ENCODE peak calls at places on chromosome 14, in ten cellular contexts. P, L, I, Q, Y, U, Z, S, K and C are unnamed samples.

GRCh38 chr14:80465541-80466220 is 254.4 kb upstream of the DIO2 start:
- DNase-seq in P (no peak), L (no peak), I (no peak), Q (no peak), Y (no peak), U (peak; percentile 17), Z (no peak), S (no peak), K (no peak), C (no peak)

GRCh38 chr14:22614240-22614799 is 16.2 kb downstream of the ABHD4 start:
- DNase-seq in P (no peak), L (no peak), I (no peak), Q (peak; percentile 100), Y (no peak), U (peak; percentile 83), Z (peak; percentile 43), S (no peak), K (no peak), C (no peak)

GRCh38 chr14:65190312-65190711 is 88.0 kb upstream of the MAX start:
- DNase-seq in P (no peak), L (no peak), I (no peak), Q (no peak), Y (no peak), U (no peak), Z (no peak), S (no peak), K (no peak), C (no peak)

GRCh38 chr14:51401756-51402155 is 161.7 kb downstream of the TMX1 start:
- DNase-seq in P (peak; percentile 45), L (no peak), I (no peak), Q (no peak), Y (no peak), U (peak; percentile 54), Z (peak; percentile 52), S (no peak), K (peak; percentile 73), C (no peak)

GRCh38 chr14:53865716-53866115 is 90.9 kb downstream of the BMP4 start:
- DNase-seq in P (no peak), L (no peak), I (no peak), Q (no peak), Y (no peak), U (peak; percentile 35), Z (no peak), S (no peak), K (no peak), C (no peak)

GRCh38 chr14:100905166-100905565 is 1.6 kb upstream of the RTL1 start:
- DNase-seq in P (no peak), L (no peak), I (no peak), Q (no peak), Y (no peak), U (no peak), Z (peak; percentile 40), S (no peak), K (no peak), C (no peak)

GRCh38 chr14:78967111-78967809 is 797.1 kb downstream of the NRXN3 start:
- DNase-seq in P (no peak), L (no peak), I (no peak), Q (peak; percentile 42), Y (no peak), U (peak; percentile 30), Z (no peak), S (no peak), K (no peak), C (no peak)

GRCh38 chr14:101465795-101466448 is 95.4 kb upstream of the DIO3 start:
- DNase-seq in P (no peak), L (peak; percentile 52), I (no peak), Q (no peak), Y (no peak), U (no peak), Z (no peak), S (peak; percentile 32), K (peak; percentile 46), C (no peak)

GRCh38 chr14:92615451-92615850 is 101.9 kb downstream of the RIN3 start:
- DNase-seq in P (no peak), L (no peak), I (no peak), Q (no peak), Y (no peak), U (no peak), Z (no peak), S (peak; percentile 50), K (no peak), C (peak; percentile 91)

GRCh38 chr14:88554458-88555286 is at the start of gene PTPN21:
- DNase-seq in P (peak; percentile 82), L (peak; percentile 89), I (peak; percentile 75), Q (peak; percentile 69), Y (no peak), U (peak; percentile 83), Z (peak; percentile 90), S (peak; percentile 87), K (peak; percentile 88), C (no peak)

GRCh38 chr14:89428556-89429196 is 11.6 kb upstream of the FOXN3 start:
- DNase-seq in P (no peak), L (peak; percentile 60), I (no peak), Q (peak; percentile 85), Y (no peak), U (no peak), Z (peak; percentile 58), S (no peak), K (peak; percentile 86), C (no peak)

GRCh38 chr14:49969961-49970360 is 77.1 kb downstream of the ARF6 start:
- DNase-seq in P (no peak), L (no peak), I (no peak), Q (no peak), Y (no peak), U (no peak), Z (no peak), S (no peak), K (no peak), C (no peak)

GRCh38 chr14:61380984-61381383 is 59.6 kb downstream of the PRKCH start:
- DNase-seq in P (no peak), L (no peak), I (no peak), Q (no peak), Y (no peak), U (no peak), Z (no peak), S (no peak), K (no peak), C (no peak)

GRCh38 chr14:103001226-103001625 is 56.1 kb downstream of the CDC42BPB start:
- DNase-seq in P (no peak), L (no peak), I (no peak), Q (no peak), Y (no peak), U (no peak), Z (no peak), S (no peak), K (no peak), C (no peak)

GRCh38 chr14:98498019-98498885 is 773.7 kb downstream of the BCL11B start:
- DNase-seq in P (no peak), L (no peak), I (no peak), Q (peak; percentile 90), Y (no peak), U (no peak), Z (no peak), S (no peak), K (no peak), C (no peak)

DNA sequence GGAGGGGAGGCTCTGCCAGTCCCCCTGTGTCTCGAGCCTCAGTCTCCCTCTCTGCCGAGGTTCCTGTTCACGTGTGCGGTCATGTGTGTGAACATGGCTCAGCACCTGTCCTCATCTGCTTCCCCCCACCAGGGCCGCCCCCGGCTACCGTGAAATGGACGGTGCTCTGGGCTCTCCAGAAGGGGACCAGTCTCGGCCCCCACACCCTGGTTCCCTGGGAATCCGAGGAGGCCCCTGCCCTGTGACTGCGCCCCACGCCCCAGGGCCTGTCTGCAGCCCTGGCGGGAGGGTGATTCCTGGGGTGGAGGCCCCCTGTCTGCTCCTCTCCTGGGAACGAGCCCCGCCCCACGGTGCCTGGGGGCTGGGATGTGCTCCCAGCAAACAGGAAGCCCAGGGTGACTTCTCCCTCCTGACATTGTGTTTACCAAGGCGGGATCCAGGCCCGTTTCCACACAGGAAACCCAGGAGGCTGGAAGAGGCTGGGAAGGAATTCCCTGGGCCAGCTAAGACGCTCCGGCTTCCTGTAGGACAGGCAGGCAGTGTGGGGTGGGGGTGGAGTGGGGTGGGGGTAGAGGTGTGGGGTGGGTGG is 46.6 kb downstream of the KIF26A start:
- DNase-seq in P (peak; percentile 49), L (no peak), I (no peak), Q (no peak), Y (no peak), U (peak; percentile 21), Z (no peak), S (no peak), K (no peak), C (no peak)
- H3K27ac ChIP-seq in P (peak overlapping the region; percentile 81), L (peak overlapping the region; percentile 36), I (peak overlapping the region; percentile 33), Q (no peak overlapping the region), Y (no peak overlapping the region), U (no peak overlapping the region), Z (no peak overlapping the region), S (no peak overlapping the region), K (no peak overlapping the region), C (no peak overlapping the region)

DNA sequence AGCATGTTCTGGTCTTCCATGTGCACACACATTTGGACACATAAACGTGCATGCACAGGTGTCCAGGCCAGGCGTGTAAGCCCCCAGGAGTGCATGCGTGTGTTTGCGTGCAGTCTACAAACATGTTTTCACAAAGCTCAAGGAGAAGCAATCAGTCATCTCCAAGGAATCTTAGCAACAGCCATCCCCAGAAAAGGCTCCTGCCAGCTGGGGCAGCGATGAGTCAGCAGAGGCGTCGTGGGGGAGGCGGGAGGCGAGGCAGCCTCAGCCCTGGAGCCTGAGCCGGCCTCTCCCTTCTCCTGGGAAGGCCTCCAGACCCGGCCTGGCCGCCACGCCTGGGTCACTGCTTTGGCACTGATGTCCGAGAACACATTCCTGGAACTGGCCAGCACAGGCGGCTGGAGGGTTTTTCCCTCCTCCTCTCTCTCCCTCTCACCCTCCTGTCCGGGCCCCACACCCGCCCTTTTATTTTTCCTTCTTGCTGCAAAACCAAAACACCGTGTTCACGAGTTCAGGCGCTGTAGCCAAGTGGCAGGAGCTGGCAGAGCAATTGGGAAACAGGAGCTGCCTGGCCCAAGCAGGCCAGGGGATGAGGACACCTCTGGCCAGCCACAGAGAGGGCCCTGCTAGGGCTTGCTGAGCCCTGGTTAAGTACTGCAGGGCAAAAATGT is 92.7 kb downstream of the LRRC74A start:
- DNase-seq in P (peak; percentile 95), L (peak; percentile 96), I (peak; percentile 95), Q (peak; percentile 98), Y (peak; percentile 88), U (peak; percentile 99), Z (peak; percentile 98), S (peak; percentile 86), K (peak; percentile 100), C (no peak)
- H3K4me1 ChIP-seq in P (peaks cover 68% of the 10 kb centered on the region), L (peaks cover 42% of the 10 kb centered on the region), I (peaks cover 24% of the 10 kb centered on the region), Q (peaks cover 33% of the 10 kb centered on the region), Y (peaks cover 38% of the 10 kb centered on the region), U (peaks cover 50% of the 10 kb centered on the region), Z (peaks cover 41% of the 10 kb centered on the region), S (peaks cover 4% of the 10 kb centered on the region), K (peaks cover 62% of the 10 kb centered on the region), C (peaks cover 17% of the 10 kb centered on the region)

GRCh38 chr14:105087963-105088811 is 23.0 kb upstream of the GPR132 start:
- DNase-seq in P (peak; percentile 62), L (peak; percentile 84), I (peak; percentile 63), Q (peak; percentile 30), Y (no peak), U (peak; percentile 86), Z (peak; percentile 88), S (peak; percentile 52), K (peak; percentile 88), C (no peak)
- H3K27ac ChIP-seq in P (peak overlapping the region; percentile 84), L (peak overlapping the region; percentile 63), I (peak overlapping the region; percentile 42), Q (peak overlapping the region; percentile 21), Y (peak overlapping the region; percentile 63), U (peak overlapping the region; percentile 31), Z (peak overlapping the region; percentile 50), S (peak overlapping the region; percentile 55), K (peak overlapping the region; percentile 74), C (no peak overlapping the region)

DNA sequence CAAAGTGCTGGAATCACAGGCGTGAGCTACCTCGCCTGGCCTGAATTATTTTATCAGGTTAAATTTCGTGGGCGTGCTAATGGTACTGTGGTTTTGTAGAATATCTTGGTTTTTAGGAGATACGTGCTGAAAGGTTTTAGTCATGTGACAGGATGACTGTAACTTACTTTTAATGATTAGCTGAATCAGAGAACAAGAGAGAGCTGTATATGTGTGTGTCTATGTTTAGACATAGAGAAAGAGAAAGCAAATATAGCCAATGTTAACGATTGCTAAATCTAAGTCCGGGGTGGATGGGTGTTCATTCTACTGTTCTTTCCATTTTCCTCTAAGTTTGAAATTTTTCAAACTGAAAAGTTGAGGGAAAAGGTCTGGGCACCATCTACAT is 9.2 kb upstream of the PNMA1 start:
- DNase-seq in P (no peak), L (no peak), I (no peak), Q (no peak), Y (no peak), U (peak; percentile 60), Z (no peak), S (no peak), K (no peak), C (no peak)
- H3K4me1 ChIP-seq in P (peaks cover 77% of the 10 kb centered on the region), L (peaks cover 36% of the 10 kb centered on the region), I (peaks cover 5% of the 10 kb centered on the region), Q (no peaks in the 10 kb centered on the region), Y (peaks cover 26% of the 10 kb centered on the region), U (peaks cover 13% of the 10 kb centered on the region), Z (peaks cover 6% of the 10 kb centered on the region), S (no peaks in the 10 kb centered on the region), K (peaks cover 54% of the 10 kb centered on the region), C (peaks cover under 1% of the 10 kb centered on the region)